ENCODE peak calls at places on chromosomes 4 and X, in four cellular contexts. One of them, this sample, is unnamed.

GRCh38 chr4:116926631-116927295 is 158.6 kb downstream of the TRAM1L1 start:
- DNase-seq in pancreas: no peak
- DNase-seq in lung: no peak
- DNase-seq in right atrium auricular region: no peak
- DNase-seq in this sample: no peak

GRCh38 chrX:120301960-120302359 is 9.3 kb downstream of the TMEM255A start:
- DNase-seq in lung: no peak
- DNase-seq in pancreas: no peak
- DNase-seq in right atrium auricular region: no peak
- DNase-seq in this sample: no peak

GRCh38 chr4:149145803-149146202 is 669.8 kb downstream of the IQCM start:
- DNase-seq in right atrium auricular region: no peak
- DNase-seq in lung: no peak
- DNase-seq in pancreas: no peak
- DNase-seq in this sample: peak; percentile 48

GRCh38 chrX:102765217-102765616 is 44.7 kb downstream of the GPRASP3 start:
- DNase-seq in right atrium auricular region: peak; percentile 66
- DNase-seq in pancreas: no peak
- DNase-seq in lung: no peak
- DNase-seq in this sample: no peak

GRCh38 chrX:13053171-13053570 is 8.8 kb upstream of the FAM9C start:
- DNase-seq in lung: no peak
- DNase-seq in right atrium auricular region: no peak
- DNase-seq in pancreas: no peak
- DNase-seq in this sample: no peak

GRCh38 chr4:98568896-98569663 is 89.3 kb downstream of the TSPAN5 start:
- DNase-seq in right atrium auricular region: no peak
- DNase-seq in pancreas: no peak
- DNase-seq in lung: no peak
- DNase-seq in this sample: no peak

GRCh38 chrX:49992809-49993208 is 70.4 kb downstream of the CLCN5 start:
- DNase-seq in lung: no peak
- DNase-seq in pancreas: no peak
- DNase-seq in right atrium auricular region: no peak
- DNase-seq in this sample: no peak

GRCh38 chr4:165175879-165176278 is 31.5 kb upstream of the KLHL2 start:
- DNase-seq in pancreas: no peak
- DNase-seq in lung: no peak
- DNase-seq in right atrium auricular region: no peak
- DNase-seq in this sample: no peak

GRCh38 chr4:6017800-6018199 is 431 bp downstream of the C4orf50 start:
- DNase-seq in pancreas: no peak
- DNase-seq in right atrium auricular region: no peak
- DNase-seq in lung: no peak
- DNase-seq in this sample: no peak

GRCh38 chrX:87900320-87900908 is 382.8 kb downstream of the KLHL4 start:
- DNase-seq in right atrium auricular region: no peak
- DNase-seq in lung: no peak
- DNase-seq in pancreas: no peak
- DNase-seq in this sample: no peak

GRCh38 chr4:5932021-5932553 is 39.2 kb upstream of the CRMP1 start:
- DNase-seq in right atrium auricular region: no peak
- DNase-seq in lung: no peak
- DNase-seq in pancreas: no peak
- DNase-seq in this sample: no peak

GRCh38 chrX:3697220-3697684 is 16.2 kb downstream of the PRKX start:
- DNase-seq in lung: no peak
- DNase-seq in right atrium auricular region: no peak
- DNase-seq in pancreas: no peak
- DNase-seq in this sample: no peak

GRCh38 chrX:129318375-129318774 is 204.9 kb downstream of the SMARCA1 start:
- DNase-seq in lung: no peak
- DNase-seq in pancreas: no peak
- DNase-seq in right atrium auricular region: no peak
- DNase-seq in this sample: no peak

GRCh38 chr4:108171541-108172230 is 3.0 kb upstream of the LEF1 start:
- DNase-seq in lung: no peak
- DNase-seq in pancreas: peak; percentile 65
- DNase-seq in right atrium auricular region: no peak
- DNase-seq in this sample: peak; percentile 91

GRCh38 chr4:119106036-119107000 is 29.3 kb upstream of the MYOZ2 start:
- DNase-seq in pancreas: no peak
- DNase-seq in lung: no peak
- DNase-seq in right atrium auricular region: no peak
- DNase-seq in this sample: no peak

GRCh38 chr4:90419124-90419711 is 292.0 kb downstream of the CCSER1 start:
- DNase-seq in right atrium auricular region: no peak
- DNase-seq in pancreas: no peak
- DNase-seq in lung: no peak
- DNase-seq in this sample: no peak

GRCh38 chr4:24949970-24950369 is 37.1 kb upstream of the CCDC149 start:
- DNase-seq in right atrium auricular region: no peak
- DNase-seq in pancreas: no peak
- DNase-seq in lung: no peak
- DNase-seq in this sample: no peak

GRCh38 chr4:88005086-88005485 is 2.3 kb upstream of the PKD2 start:
- DNase-seq in lung: no peak
- DNase-seq in right atrium auricular region: no peak
- DNase-seq in pancreas: no peak
- DNase-seq in this sample: no peak

DNA sequence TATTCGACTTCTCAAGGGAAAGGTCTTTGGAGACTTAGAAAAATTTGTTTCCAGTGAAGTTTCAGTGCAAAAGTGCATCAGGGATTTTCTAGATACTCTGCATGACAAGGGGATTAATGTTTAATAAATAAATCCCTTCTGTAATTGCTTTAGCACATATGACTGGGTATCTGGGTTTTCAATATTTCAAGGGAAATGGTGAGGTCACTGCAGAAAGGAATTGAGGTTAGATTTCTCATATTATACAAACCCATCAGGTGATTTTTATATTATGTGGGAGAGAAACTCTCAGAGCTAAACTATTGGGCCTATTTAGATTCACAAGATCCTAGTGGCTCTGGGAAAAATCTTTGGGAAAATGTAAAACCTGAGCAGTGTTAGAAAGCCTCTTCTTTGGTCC is 48.3 kb upstream of the SLC4A4 start:
- DNase-seq in pancreas: no peak
- DNase-seq in lung: no peak
- DNase-seq in right atrium auricular region: no peak
- DNase-seq in this sample: no peak
- H3K27ac ChIP-seq in pancreas: no peak overlapping the region
- H3K27ac ChIP-seq in lung: no peak overlapping the region
- H3K27ac ChIP-seq in right atrium auricular region: no peak overlapping the region
- H3K27ac ChIP-seq in this sample: no peak overlapping the region

GRCh38 chr4:38563703-38564490 is 100.1 kb upstream of the KLF3 start:
- DNase-seq in pancreas: no peak
- DNase-seq in right atrium auricular region: no peak
- DNase-seq in lung: no peak
- DNase-seq in this sample: peak; percentile 38

GRCh38 chr4:38565271-38566199 is 98.5 kb upstream of the KLF3 start:
- DNase-seq in right atrium auricular region: no peak
- DNase-seq in lung: no peak
- DNase-seq in pancreas: no peak
- DNase-seq in this sample: peak; percentile 72

GRCh38 chr4:38568768-38569167 is 95.2 kb upstream of the KLF3 start:
- DNase-seq in pancreas: no peak
- DNase-seq in right atrium auricular region: no peak
- DNase-seq in lung: no peak
- DNase-seq in this sample: no peak

GRCh38 chr4:38567448-38567847 is 96.6 kb upstream of the KLF3 start:
- DNase-seq in right atrium auricular region: no peak
- DNase-seq in lung: no peak
- DNase-seq in pancreas: no peak
- DNase-seq in this sample: no peak

GRCh38 chr4:38566811-38567398 is 97.1 kb upstream of the KLF3 start:
- DNase-seq in lung: no peak
- DNase-seq in right atrium auricular region: no peak
- DNase-seq in pancreas: no peak
- DNase-seq in this sample: no peak
- H3K4me3 ChIP-seq in lung: no peak overlapping the region
- H3K4me3 ChIP-seq in right atrium auricular region: no peak overlapping the region
- H3K4me3 ChIP-seq in pancreas: no peak overlapping the region
- H3K4me3 ChIP-seq in this sample: no peak overlapping the region

GRCh38 chrX:39047174-39047573 is 245.9 kb downstream of the MID1IP1 start:
- DNase-seq in pancreas: no peak
- DNase-seq in lung: no peak
- DNase-seq in right atrium auricular region: no peak
- DNase-seq in this sample: no peak

GRCh38 chrX:39052751-39053150 is 251.5 kb downstream of the MID1IP1 start:
- DNase-seq in pancreas: no peak
- DNase-seq in lung: no peak
- DNase-seq in right atrium auricular region: no peak
- DNase-seq in this sample: no peak

GRCh38 chrX:39049975-39050374 is 248.7 kb downstream of the MID1IP1 start:
- DNase-seq in pancreas: no peak
- DNase-seq in right atrium auricular region: no peak
- DNase-seq in lung: no peak
- DNase-seq in this sample: no peak

GRCh38 chrX:39050427-39050826 is 249.2 kb downstream of the MID1IP1 start:
- DNase-seq in lung: no peak
- DNase-seq in pancreas: no peak
- DNase-seq in right atrium auricular region: no peak
- DNase-seq in this sample: no peak
- H3K36me3 ChIP-seq in lung: no peaks in the 10 kb centered on the region
- H3K36me3 ChIP-seq in pancreas: no peaks in the 10 kb centered on the region
- H3K36me3 ChIP-seq in right atrium auricular region: no peaks in the 10 kb centered on the region
- H3K36me3 ChIP-seq in this sample: no peaks in the 10 kb centered on the region

GRCh38 chrX:41553688-41554087 is 106.5 kb downstream of the NYX start:
- DNase-seq in right atrium auricular region: no peak
- DNase-seq in lung: no peak
- DNase-seq in pancreas: no peak
- DNase-seq in this sample: no peak
- H3K27ac ChIP-seq in right atrium auricular region: no peak overlapping the region
- H3K27ac ChIP-seq in lung: no peak overlapping the region
- H3K27ac ChIP-seq in pancreas: no peak overlapping the region
- H3K27ac ChIP-seq in this sample: no peak overlapping the region

GRCh38 chrX:73876897-73877296 is 313.9 kb downstream of the CHIC1 start:
- DNase-seq in lung: no peak
- DNase-seq in right atrium auricular region: no peak
- DNase-seq in pancreas: no peak
- DNase-seq in this sample: no peak

DNA sequence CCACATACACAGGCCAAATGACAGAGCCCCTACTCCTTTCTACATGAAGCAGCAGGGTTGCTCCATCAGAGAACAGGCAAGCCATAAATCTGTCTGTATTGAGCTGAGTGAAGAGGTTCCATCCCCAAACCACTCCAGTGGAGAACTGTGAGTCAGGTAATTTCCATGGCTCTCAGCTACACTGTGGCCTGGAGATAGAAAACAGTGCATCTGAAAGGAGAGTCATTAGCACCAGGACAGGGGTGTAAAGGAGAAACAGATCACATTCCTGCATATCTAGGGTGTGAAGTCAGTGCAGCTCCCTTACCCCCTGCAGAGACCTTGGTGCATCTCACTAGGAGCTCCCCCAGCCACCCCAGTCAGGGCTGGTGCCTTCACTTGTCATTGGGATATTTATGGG is 314.7 kb downstream of the CHIC1 start:
- DNase-seq in lung: no peak
- DNase-seq in right atrium auricular region: no peak
- DNase-seq in pancreas: no peak
- DNase-seq in this sample: no peak
- H3K4me3 ChIP-seq in lung: no peak overlapping the region
- H3K4me3 ChIP-seq in right atrium auricular region: no peak overlapping the region
- H3K4me3 ChIP-seq in pancreas: no peak overlapping the region
- H3K4me3 ChIP-seq in this sample: no peak overlapping the region

GRCh38 chr4:37847311-37847710 is 20.8 kb downstream of the PGM2 start:
- DNase-seq in pancreas: no peak
- DNase-seq in right atrium auricular region: no peak
- DNase-seq in lung: no peak
- DNase-seq in this sample: no peak
- H3K36me3 ChIP-seq in pancreas: no peaks in the 10 kb centered on the region
- H3K36me3 ChIP-seq in right atrium auricular region: peaks cover 58% of the 10 kb centered on the region
- H3K36me3 ChIP-seq in lung: peaks cover 18% of the 10 kb centered on the region
- H3K36me3 ChIP-seq in this sample: no peaks in the 10 kb centered on the region

This sample was measured in SJSA1.